ENCODE peak calls at places on chromosomes 6 and 20, in ten cellular contexts. B is non-pigmented ciliary epithelial cell; M is sciatic nerve; Q is activated CD4-positive, alpha-beta T cell treated with anti-CD3 and anti-CD28 coated beads, Interleukin-2, amount 50 U/mL, for 4 hours; P is NCI-H1092; G is stimulated activated naive CD4-positive, alpha-beta T cell treated with Interleukin-2 at 50 U/mL for 16 hours; I is cardiac fibroblast; L is activated naive CD4-positive, alpha-beta T cell; H is activated CD4-positive, CD25-positive, alpha-beta regulatory T cell; X is HCT116. N is an unnamed sample.

GRCh38 chr6:85675030-85675819 is 32.5 kb upstream of the SYNCRIP start:
- DNase-seq in B (no peak), M (no peak), Q (no peak), P (no peak), G (no peak), I (peak; percentile 82), L (no peak), H (no peak), X (no peak), N (no peak)

GRCh38 chr20:33901132-33901523 is 90.0 kb downstream of the CHMP4B start:
- DNase-seq in B (no peak), M (no peak), Q (no peak), P (no peak), G (no peak), I (no peak), L (no peak), H (no peak), X (no peak), N (no peak)

GRCh38 chr6:147782302-147782701 is 273.8 kb downstream of the SAMD5 start:
- DNase-seq in B (peak; percentile 28), M (no peak), Q (no peak), P (no peak), G (no peak), I (no peak), L (no peak), H (no peak), X (no peak), N (no peak)

GRCh38 chr6:137084090-137084489 is 39.3 kb upstream of the IL20RA start:
- DNase-seq in B (no peak), M (no peak), Q (no peak), P (no peak), G (no peak), I (no peak), L (no peak), H (no peak), X (no peak), N (no peak)

GRCh38 chr6:134821914-134822862 is 127.7 kb downstream of the ALDH8A1 start:
- DNase-seq in B (no peak), M (no peak), Q (no peak), P (no peak), G (no peak), I (no peak), L (no peak), H (no peak), X (no peak), N (no peak)

GRCh38 chr6:31541059-31541657 is 645 bp downstream of the DDX39B start:
- DNase-seq in B (no peak), M (peak; percentile 65), Q (peak; percentile 56), P (no peak), G (peak; percentile 50), I (peak; percentile 76), L (no peak), H (no peak), X (no peak), N (no peak)

GRCh38 chr6:15299430-15300131 is 53.7 kb downstream of the JARID2 start:
- DNase-seq in B (no peak), M (no peak), Q (no peak), P (no peak), G (no peak), I (peak; percentile 57), L (no peak), H (no peak), X (no peak), N (no peak)

GRCh38 chr6:29834564-29835436 is 7.2 kb downstream of the HLA-G start:
- DNase-seq in B (no peak), M (no peak), Q (peak; percentile 50), P (no peak), G (peak; percentile 38), I (peak; percentile 44), L (peak; percentile 11), H (peak; percentile 31), X (no peak), N (no peak)

GRCh38 chr20:14313621-14314020 is 23.8 kb downstream of the FLRT3 start:
- DNase-seq in B (no peak), M (no peak), Q (no peak), P (no peak), G (no peak), I (no peak), L (no peak), H (no peak), X (no peak), N (no peak)

N was measured in mesenteric fat pad.